ENCODE peak calls at places on chromosomes 7 and 10, in five cellular contexts. T is COR-L47; C is activated gamma-delta T cell treated with anti-CD3 and anti-CD28 coated beads, Interleukin-2, amount 50 U/mL, for 16 hours; B is hypothalamus; A is activated T-helper 1 cell treated with anti-CD3 and anti-CD28 coated beads, Interleukin-12 subunit alpha, Interleukin-12 subunit beta, Interleukin-2, Interleukin-4 antibody, amounts not matched to agents 30 ng/mL and 10 ng/mL and 1 ng/mL, durations not matched to agents 14 hours and 24 hours and 36 hours. E is an unnamed sample.

GRCh38 chr10:133131754-133132710 is 28.0 kb upstream of the KNDC1 start:
- DNase-seq in B (no peak), C (no peak), T (no peak), A (no peak), E (no peak)

GRCh38 chr10:113576853-113577252 is 24.0 kb downstream of the HABP2 start:
- DNase-seq in C (no peak), T (no peak), A (no peak), B (no peak), E (no peak)

GRCh38 chr10:89367529-89367928 is 10.3 kb upstream of the IFIT1B start:
- DNase-seq in C (no peak), T (no peak), B (no peak), A (no peak), E (no peak)

GRCh38 chr7:82358009-82358578 is 85.5 kb downstream of the CACNA2D1 start:
- DNase-seq in B (no peak), T (no peak), A (no peak), C (no peak), E (no peak)

GRCh38 chr10:124221356-124222297 is 128.2 kb upstream of the CHST15 start:
- DNase-seq in T (no peak), B (no peak), A (no peak), C (no peak), E (no peak)

GRCh38 chr7:36037121-36037662 is 115.9 kb upstream of the EEPD1 start:
- DNase-seq in T (peak), C (no peak), A (no peak), B (peak), E (peak)

GRCh38 chr7:52764502-52765169 is 270.8 kb upstream of the POM121L12 start:
- DNase-seq in A (no peak), C (no peak), T (no peak), B (no peak), E (no peak)

GRCh38 chr10:114309111-114309651 is 70.1 kb downstream of the VWA2 start:
- DNase-seq in B (no peak), A (no peak), C (no peak), T (no peak), E (no peak)

GRCh38 chr7:27520828-27521790 is 141.6 kb downstream of the HIBADH start:
- DNase-seq in B (no peak), C (no peak), T (no peak), A (no peak), E (no peak)

GRCh38 chr7:31004393-31004792 is 40.6 kb downstream of the GHRHR start:
- DNase-seq in B (no peak), T (no peak), C (no peak), A (no peak), E (no peak)

GRCh38 chr7:119999743-120000475 is 273.1 kb upstream of the KCND2 start:
- DNase-seq in T (no peak), C (no peak), A (no peak), B (no peak), E (no peak)

GRCh38 chr7:32536585-32536984 is 41.3 kb downstream of the AVL9 start:
- DNase-seq in A (no peak), B (no peak), T (no peak), C (no peak), E (no peak)

GRCh38 chr7:138585283-138585993 is 115.7 kb downstream of the SVOPL start:
- DNase-seq in A (no peak), T (no peak), C (no peak), B (no peak), E (no peak)

GRCh38 chr7:92824450-92824849 is 11.9 kb downstream of the CDK6 start:
- DNase-seq in B (no peak), T (no peak), C (no peak), A (no peak), E (no peak)

GRCh38 chr7:32102432-32102851 is 32.2 kb upstream of the PDE1C start:
- DNase-seq in C (no peak), A (no peak), T (peak), B (no peak), E (no peak)

GRCh38 chr10:374354-374753 is 239.1 kb downstream of the ZMYND11 start:
- DNase-seq in B (no peak), A (no peak), T (peak), C (no peak), E (no peak)

GRCh38 chr7:24970676-24971075 is 9.3 kb downstream of the OSBPL3 start:
- DNase-seq in A (no peak), T (no peak), B (no peak), C (no peak), E (no peak)

GRCh38 chr7:42914009-42914725 is 2.3 kb upstream of the C7orf25 start:
- DNase-seq in A (no peak), C (no peak), T (no peak), B (no peak), E (no peak)

GRCh38 chr7:24137338-24137737 is 146.7 kb upstream of the NPY start:
- DNase-seq in B (no peak), T (no peak), A (no peak), C (no peak), E (no peak)

E was measured in caudate nucleus.